ENCODE peak calls at places on chromosomes 2 and 18, in four cellular contexts. One of them, this sample, is unnamed.

GRCh38 chr18:57435851-57436192 is 648 bp downstream of the ONECUT2 start:
- DNase-seq in K562: no peak
- DNase-seq in GM12878: no peak
- DNase-seq in IMR-90: no peak
- DNase-seq in this sample: no peak

GRCh38 chr2:227815066-227815465 is 1.4 kb downstream of the CCL20 start:
- DNase-seq in K562: no peak
- DNase-seq in GM12878: no peak
- DNase-seq in IMR-90: no peak
- DNase-seq in this sample: no peak

GRCh38 chr2:119223521-119224390 is at the start of gene STEAP3:
- DNase-seq in K562: peak
- DNase-seq in GM12878: no peak
- DNase-seq in IMR-90: peak
- DNase-seq in this sample: peak

GRCh38 chr2:172674968-172675303 is 60.7 kb upstream of the RAPGEF4 start:
- DNase-seq in K562: no peak
- DNase-seq in GM12878: no peak
- DNase-seq in IMR-90: no peak
- DNase-seq in this sample: no peak

GRCh38 chr2:136319227-136319626 is 201.3 kb upstream of the CXCR4 start:
- DNase-seq in K562: no peak
- DNase-seq in GM12878: no peak
- DNase-seq in IMR-90: no peak
- DNase-seq in this sample: no peak

GRCh38 chr2:26494891-26495290 is 17.0 kb upstream of the OTOF start:
- DNase-seq in K562: no peak
- DNase-seq in GM12878: no peak
- DNase-seq in IMR-90: no peak
- DNase-seq in this sample: no peak

GRCh38 chr2:201768918-201769317 is 11.8 kb downstream of the ALS2 start:
- DNase-seq in K562: no peak
- DNase-seq in GM12878: no peak
- DNase-seq in IMR-90: peak
- DNase-seq in this sample: no peak

GRCh38 chr2:41294331-41294730 is 753.5 kb upstream of the PKDCC start:
- DNase-seq in K562: no peak
- DNase-seq in GM12878: no peak
- DNase-seq in IMR-90: peak
- DNase-seq in this sample: no peak

GRCh38 chr2:25545899-25546298 is 127.5 kb downstream of the DTNB start:
- DNase-seq in K562: peak
- DNase-seq in GM12878: no peak
- DNase-seq in IMR-90: no peak
- DNase-seq in this sample: no peak

GRCh38 chr18:9535430-9535972 is 60.2 kb downstream of the RALBP1 start:
- DNase-seq in K562: no peak
- DNase-seq in GM12878: no peak
- DNase-seq in IMR-90: peak
- DNase-seq in this sample: no peak

GRCh38 chr2:73952499-73953446 is 26.1 kb downstream of the DGUOK start:
- DNase-seq in K562: no peak
- DNase-seq in GM12878: no peak
- DNase-seq in IMR-90: peak
- DNase-seq in this sample: no peak

GRCh38 chr2:20092226-20092900 is 40.9 kb upstream of the LAPTM4A start:
- DNase-seq in K562: no peak
- DNase-seq in GM12878: no peak
- DNase-seq in IMR-90: no peak
- DNase-seq in this sample: no peak

GRCh38 chr2:20092901-20093235 is 41.4 kb upstream of the LAPTM4A start:
- DNase-seq in K562: no peak
- DNase-seq in GM12878: no peak
- DNase-seq in IMR-90: no peak
- DNase-seq in this sample: no peak

GRCh38 chr2:20094955-20095354 is 43.5 kb upstream of the LAPTM4A start:
- DNase-seq in K562: no peak
- DNase-seq in GM12878: no peak
- DNase-seq in IMR-90: no peak
- DNase-seq in this sample: no peak

GRCh38 chr2:20094142-20094792 is 42.8 kb upstream of the LAPTM4A start:
- DNase-seq in K562: no peak
- DNase-seq in GM12878: no peak
- DNase-seq in IMR-90: no peak
- DNase-seq in this sample: no peak

GRCh38 chr2:20093263-20094141 is 42.1 kb upstream of the LAPTM4A start:
- DNase-seq in K562: no peak
- DNase-seq in GM12878: no peak
- DNase-seq in IMR-90: peak
- DNase-seq in this sample: peak
- TF ChIP-seq ELK1 in K562: no peak
- TF ChIP-seq ELK1 in GM12878: no peak
- TF ChIP-seq ELK1 in IMR-90: no peak
- TF ChIP-seq ELK1 in this sample: no peak

DNA sequence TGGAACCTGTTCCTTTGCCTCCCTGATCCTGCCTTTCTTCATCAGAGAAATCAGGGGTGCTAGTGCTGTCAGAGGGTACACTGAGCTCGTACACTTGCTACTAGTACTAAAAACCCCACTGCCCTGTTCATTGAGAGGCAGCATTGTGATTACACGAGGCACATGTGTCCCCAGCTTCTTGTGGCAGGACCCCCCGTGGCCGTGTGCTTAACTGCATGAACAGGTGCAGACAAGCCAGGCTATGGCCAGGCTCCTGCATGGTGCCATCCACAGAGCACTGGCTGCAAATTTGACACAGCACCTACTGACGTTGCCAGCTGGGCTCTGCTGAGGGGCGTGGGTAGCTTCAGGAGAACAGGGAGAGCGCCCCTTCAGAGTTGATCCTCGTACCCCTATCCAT is 248.4 kb downstream of the GLI2 start:
- DNase-seq in K562: no peak
- DNase-seq in GM12878: no peak
- DNase-seq in IMR-90: no peak
- DNase-seq in this sample: no peak
- TF ChIP-seq RAD21 in K562: no peak
- TF ChIP-seq RAD21 in GM12878: no peak
- TF ChIP-seq RAD21 in IMR-90: no peak
- TF ChIP-seq RAD21 in this sample: no peak

GRCh38 chr2:71208756-71209155 is 18.1 kb downstream of the PAIP2B start:
- DNase-seq in K562: no peak
- DNase-seq in GM12878: no peak
- DNase-seq in IMR-90: no peak
- DNase-seq in this sample: no peak
- TF ChIP-seq ELK1 in K562: no peak
- TF ChIP-seq ELK1 in GM12878: no peak
- TF ChIP-seq ELK1 in IMR-90: no peak
- TF ChIP-seq ELK1 in this sample: no peak

GRCh38 chr2:239298126-239298804 is 102.6 kb downstream of the HDAC4 start:
- DNase-seq in K562: no peak
- DNase-seq in GM12878: no peak
- DNase-seq in IMR-90: peak
- DNase-seq in this sample: no peak
- TF ChIP-seq RAD21 in K562: no peak
- TF ChIP-seq RAD21 in GM12878: no peak
- TF ChIP-seq RAD21 in IMR-90: no peak
- TF ChIP-seq RAD21 in this sample: no peak

DNA sequence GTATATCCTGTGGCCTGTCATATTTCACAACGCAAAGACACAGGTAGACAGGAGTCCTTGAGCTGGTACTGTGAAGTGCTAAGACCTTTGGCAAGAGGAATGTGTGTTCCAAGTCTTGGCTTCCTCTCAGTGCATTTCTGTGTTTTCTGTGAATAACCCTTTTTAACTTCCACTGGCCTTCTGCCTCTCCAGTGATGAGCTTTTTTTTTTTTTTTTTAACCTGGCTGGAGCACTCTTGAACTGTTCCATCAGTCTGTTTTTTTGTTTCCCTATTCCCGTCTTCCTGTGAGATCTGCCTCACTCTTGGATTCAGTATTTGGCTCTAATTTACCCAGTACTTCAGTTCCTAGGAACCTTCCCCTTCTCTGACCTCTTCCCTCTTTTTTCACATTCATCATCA is 127.1 kb upstream of the DAPL1 start:
- DNase-seq in K562: no peak
- DNase-seq in GM12878: no peak
- DNase-seq in IMR-90: no peak
- DNase-seq in this sample: no peak
- TF ChIP-seq ELK1 in K562: no peak
- TF ChIP-seq ELK1 in GM12878: no peak
- TF ChIP-seq ELK1 in IMR-90: no peak
- TF ChIP-seq ELK1 in this sample: no peak

GRCh38 chr2:120298173-120298835 is 45.7 kb downstream of the RALB start:
- DNase-seq in K562: peak
- DNase-seq in GM12878: no peak
- DNase-seq in IMR-90: peak
- DNase-seq in this sample: no peak
- TF ChIP-seq RAD21 in K562: no peak
- TF ChIP-seq RAD21 in GM12878: no peak
- TF ChIP-seq RAD21 in IMR-90: no peak
- TF ChIP-seq RAD21 in this sample: no peak

DNA sequence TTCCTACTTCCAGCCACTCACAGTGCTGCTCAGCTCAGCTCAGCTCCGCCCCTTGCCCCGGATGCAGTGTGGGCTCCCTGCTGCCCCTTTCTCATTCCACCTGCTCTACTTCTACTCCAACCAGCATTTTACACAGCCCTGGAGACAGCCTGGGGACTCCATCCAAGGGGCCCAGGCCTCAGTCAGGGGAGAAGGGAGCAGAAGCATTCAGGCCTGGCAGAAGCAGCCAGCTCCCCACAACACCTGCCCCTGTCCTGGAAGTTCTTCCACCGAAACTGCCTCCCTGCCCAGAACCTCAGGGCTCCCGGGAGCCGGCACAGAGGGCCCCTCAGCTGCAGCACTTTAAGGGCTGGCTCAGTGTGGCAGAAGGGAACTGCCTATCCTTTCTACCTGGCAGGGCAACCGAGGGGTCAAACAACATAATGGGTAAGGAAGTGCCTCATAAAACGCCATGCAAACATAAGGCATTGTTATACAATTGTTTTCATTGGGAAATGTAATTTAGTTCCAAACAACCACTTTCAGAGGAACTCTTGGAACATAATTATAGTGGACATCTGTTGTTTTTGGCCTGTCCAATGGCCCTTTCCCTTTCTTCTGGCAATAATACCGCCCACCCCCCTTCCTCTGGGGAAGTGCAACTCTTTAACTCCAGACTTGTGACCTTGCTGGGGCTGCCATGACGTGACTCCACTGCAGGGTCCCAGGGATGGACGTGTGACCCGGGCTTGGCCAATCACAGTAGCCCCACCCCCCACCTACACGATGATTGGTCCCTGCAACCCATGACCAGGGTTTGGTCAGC is 102.4 kb downstream of the LIPG start:
- DNase-seq in K562: peak
- DNase-seq in GM12878: no peak
- DNase-seq in IMR-90: no peak
- DNase-seq in this sample: no peak
- TF ChIP-seq ELK1 in K562: no peak
- TF ChIP-seq ELK1 in GM12878: no peak
- TF ChIP-seq ELK1 in IMR-90: no peak
- TF ChIP-seq ELK1 in this sample: no peak

GRCh38 chr2:235112365-235112764 is 160.5 kb downstream of the SH3BP4 start:
- DNase-seq in K562: no peak
- DNase-seq in GM12878: no peak
- DNase-seq in IMR-90: no peak
- DNase-seq in this sample: no peak

GRCh38 chr2:235105821-235106359 is 154.1 kb downstream of the SH3BP4 start:
- DNase-seq in K562: no peak
- DNase-seq in GM12878: no peak
- DNase-seq in IMR-90: no peak
- DNase-seq in this sample: no peak

GRCh38 chr2:235102987-235103386 is 151.2 kb downstream of the SH3BP4 start:
- DNase-seq in K562: no peak
- DNase-seq in GM12878: no peak
- DNase-seq in IMR-90: no peak
- DNase-seq in this sample: no peak

GRCh38 chr2:235107640-235107951 is 155.8 kb downstream of the SH3BP4 start:
- DNase-seq in K562: no peak
- DNase-seq in GM12878: no peak
- DNase-seq in IMR-90: no peak
- DNase-seq in this sample: no peak

GRCh38 chr2:235106874-235107639 is 155.2 kb downstream of the SH3BP4 start:
- DNase-seq in K562: peak
- DNase-seq in GM12878: no peak
- DNase-seq in IMR-90: peak
- DNase-seq in this sample: peak
- TF ChIP-seq RAD21 in K562: peak
- TF ChIP-seq RAD21 in GM12878: peak
- TF ChIP-seq RAD21 in IMR-90: peak
- TF ChIP-seq RAD21 in this sample: peak

DNA sequence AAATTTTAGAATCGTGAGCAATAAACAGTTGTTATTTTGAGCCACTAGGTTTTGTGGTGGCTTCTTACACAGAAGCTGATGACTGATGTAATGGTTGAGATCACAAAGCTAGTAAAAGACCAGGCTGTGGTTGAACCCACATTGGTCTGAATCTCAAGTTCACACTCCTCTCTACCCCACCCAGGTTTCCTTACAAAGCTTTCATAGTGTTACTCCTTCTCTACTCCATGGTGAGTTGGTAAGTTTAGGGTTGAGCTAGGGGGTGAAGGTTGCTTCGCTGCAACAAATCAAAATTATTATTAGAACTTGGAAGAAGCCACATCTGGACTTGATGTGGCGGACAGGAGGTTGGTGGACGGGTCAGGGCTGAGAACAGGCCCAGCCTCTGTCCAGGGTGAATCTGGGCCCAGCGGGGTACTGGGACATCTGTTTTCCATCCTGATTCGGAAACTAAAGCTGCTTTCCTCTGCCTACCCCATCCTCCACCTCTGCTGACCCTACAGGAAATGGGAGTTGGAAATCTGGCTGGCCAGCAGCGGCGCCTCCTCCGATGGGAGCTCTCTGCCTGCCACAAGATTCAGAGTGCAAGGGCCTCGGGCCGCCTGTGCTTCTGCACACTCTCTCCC is 86.3 kb downstream of the ZFP36L2 start:
- DNase-seq in K562: no peak
- DNase-seq in GM12878: no peak
- DNase-seq in IMR-90: no peak
- DNase-seq in this sample: no peak
- TF ChIP-seq ELK1 in K562: no peak
- TF ChIP-seq ELK1 in GM12878: no peak
- TF ChIP-seq ELK1 in IMR-90: no peak
- TF ChIP-seq ELK1 in this sample: no peak